ENCODE peak calls at places on chromosome 9, in ten cellular contexts. G is H54, W is uterus, F is esophagus squamous epithelium, R is thyroid gland, T is GM12891, I is tibial nerve, M is H1, P is Peyer's patch, Z is HepG2. Q is an unnamed sample.

GRCh38 chr9:16442622-16443021 is 427.8 kb downstream of the BNC2 start:
- DNase-seq in P (no peak), Z (no peak), M (no peak), R (peak), I (peak), W (peak), T (no peak), F (no peak), G (no peak), Q (no peak)

GRCh38 chr9:88537743-88538055 is 2.7 kb downstream of the NXNL2 start:
- DNase-seq in M (no peak), T (no peak), P (peak), I (peak), R (peak), F (no peak), Z (no peak), W (peak), G (peak), Q (no peak)

GRCh38 chr9:18207735-18208134 is 266.2 kb upstream of the ADAMTSL1 start:
- DNase-seq in I (no peak), T (no peak), R (no peak), Z (no peak), G (no peak), M (no peak), W (no peak), P (no peak), F (no peak), Q (no peak)

GRCh38 chr9:26175264-26175663 is 497.0 kb upstream of the TUSC1 start:
- DNase-seq in P (no peak), M (no peak), T (no peak), R (no peak), I (no peak), F (no peak), W (no peak), G (no peak), Z (no peak), Q (no peak)

GRCh38 chr9:75653750-75654149 is 236.7 kb upstream of the PCSK5 start:
- DNase-seq in I (no peak), G (no peak), M (no peak), R (no peak), Z (no peak), P (no peak), W (no peak), T (no peak), F (no peak), Q (no peak)

GRCh38 chr9:121599186-121599871 is 52.1 kb upstream of the DAB2IP start:
- DNase-seq in F (no peak), T (peak), P (no peak), I (no peak), Z (peak), M (peak), G (no peak), R (peak), W (peak), Q (peak)

GRCh38 chr9:110116543-110116885 is 91.4 kb downstream of the C9orf152 start:
- DNase-seq in I (no peak), Z (no peak), P (no peak), T (no peak), G (no peak), F (no peak), M (no peak), W (no peak), R (no peak), Q (no peak)

GRCh38 chr9:91714874-91715615 is 235.0 kb downstream of the ROR2 start:
- DNase-seq in I (no peak), T (no peak), M (no peak), G (no peak), W (no peak), P (no peak), F (no peak), R (no peak), Z (no peak), Q (no peak)

GRCh38 chr9:112361602-112362001 is 18.3 kb upstream of the HSDL2 start:
- DNase-seq in Z (peak), R (no peak), T (no peak), M (no peak), F (no peak), P (no peak), I (peak), W (no peak), G (no peak), Q (peak)

GRCh38 chr9:73079326-73079725 is 72.3 kb upstream of the ANXA1 start:
- DNase-seq in P (no peak), Z (peak), I (no peak), M (no peak), F (no peak), W (no peak), G (no peak), R (no peak), T (no peak), Q (no peak)

GRCh38 chr9:127927457-127928231 is 2.9 kb downstream of the PIP5KL1 start:
- DNase-seq in W (no peak), R (no peak), M (peak), T (no peak), I (no peak), P (peak), F (no peak), Z (no peak), G (no peak), Q (peak)

GRCh38 chr9:5073701-5074100 is 88.6 kb downstream of the JAK2 start:
- DNase-seq in T (no peak), R (no peak), G (no peak), I (no peak), M (no peak), W (no peak), Z (no peak), F (no peak), P (no peak), Q (no peak)

GRCh38 chr9:82105729-82106128 is 117.2 kb downstream of the SPATA31D1 start:
- DNase-seq in F (no peak), Z (peak), I (no peak), T (no peak), G (no peak), R (peak), W (no peak), P (no peak), M (no peak), Q (peak)

GRCh38 chr9:120531683-120532300 is 48.2 kb downstream of the CDK5RAP2 start:
- DNase-seq in Z (peak), F (no peak), G (peak), P (no peak), T (no peak), M (peak), W (no peak), I (no peak), R (peak), Q (no peak)

GRCh38 chr9:134889386-134890214 is 9.0 kb downstream of the FCN2 start:
- DNase-seq in P (no peak), W (no peak), M (no peak), G (no peak), I (no peak), F (no peak), T (no peak), R (no peak), Z (no peak), Q (no peak)

GRCh38 chr9:118170032-118170955 is 466.1 kb downstream of the TLR4 start:
- DNase-seq in I (peak), R (no peak), F (no peak), T (no peak), P (peak), Z (peak), M (peak), G (peak), W (no peak), Q (peak)

GRCh38 chr9:77987104-77987656 is 44.4 kb downstream of the GNAQ start:
- DNase-seq in Z (no peak), F (no peak), W (no peak), I (no peak), R (no peak), P (peak), T (no peak), G (no peak), M (no peak), Q (no peak)

GRCh38 chr9:87529666-87530065 is 32.0 kb downstream of the DAPK1 start:
- DNase-seq in R (peak), Z (no peak), T (no peak), F (no peak), I (no peak), W (no peak), M (no peak), G (no peak), P (no peak), Q (no peak)

GRCh38 chr9:94729199-94729598 is 2.7 kb downstream of the AOPEP start:
- DNase-seq in P (no peak), M (peak), G (no peak), W (no peak), F (no peak), Z (no peak), R (no peak), I (no peak), T (no peak), Q (no peak)

GRCh38 chr9:94721754-94722153 is 4.7 kb upstream of the AOPEP start:
- DNase-seq in Z (no peak), T (no peak), F (no peak), R (no peak), M (no peak), G (no peak), I (no peak), P (no peak), W (no peak), Q (no peak)

GRCh38 chr9:94728719-94729118 is 2.2 kb downstream of the AOPEP start:
- DNase-seq in G (no peak), F (no peak), R (no peak), P (no peak), I (no peak), W (no peak), Z (no peak), T (no peak), M (peak), Q (no peak)

GRCh38 chr9:94725293-94725692 is 1.2 kb upstream of the AOPEP start:
- DNase-seq in P (no peak), T (no peak), W (no peak), F (no peak), I (no peak), G (no peak), R (no peak), M (no peak), Z (no peak), Q (no peak)

DNA sequence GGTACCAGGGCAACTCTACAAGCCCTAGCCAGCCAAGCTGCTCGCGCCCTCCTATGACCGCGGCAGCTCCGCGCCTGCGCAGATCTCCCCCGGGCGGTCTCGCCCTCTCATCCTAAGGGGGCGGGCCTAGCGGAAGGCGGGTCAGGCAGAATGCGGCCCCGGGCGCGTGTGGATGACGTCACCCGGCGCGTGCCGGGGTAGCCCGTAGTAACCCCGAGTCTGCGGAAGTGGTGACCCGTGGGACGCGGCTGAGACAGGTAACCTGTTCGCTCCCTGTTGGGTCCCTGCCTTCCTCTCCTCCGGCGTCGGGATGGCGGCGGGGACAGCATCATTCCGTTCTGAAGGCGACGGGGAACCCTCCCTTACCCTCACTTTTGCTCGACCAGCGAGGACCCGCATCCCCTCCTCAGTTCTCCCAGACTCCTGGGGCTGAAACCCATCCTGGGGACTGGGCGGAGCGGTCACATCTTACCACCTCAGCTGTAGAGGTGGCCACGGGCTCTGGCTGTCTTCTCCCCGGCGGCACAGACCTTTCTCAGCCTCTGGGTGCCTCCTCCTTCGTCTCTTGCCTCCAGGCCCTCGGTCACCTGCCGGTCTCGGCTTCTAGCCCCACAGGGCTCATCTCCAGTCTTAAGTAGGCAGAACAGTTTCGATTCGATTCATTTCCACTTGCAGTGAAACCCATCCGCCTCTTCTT is at the start of gene AOPEP:
- DNase-seq in R (peak), G (peak), M (peak), F (peak), I (peak), W (peak), Z (peak), P (peak), T (peak), Q (peak)
- TF ChIP-seq POLR2A in R (no peak), G (peak), M (peak), F (no peak), I (peak), W (peak), Z (peak), P (peak), T (peak), Q (peak)

GRCh38 chr9:35073276-35073607 is 817 bp upstream of the VCP start:
- DNase-seq in W (no peak), G (no peak), I (no peak), Z (no peak), F (no peak), M (no peak), T (no peak), R (no peak), P (no peak), Q (no peak)

GRCh38 chr9:35070823-35071813 is 1.3 kb downstream of the VCP start:
- DNase-seq in I (no peak), P (no peak), T (no peak), F (no peak), G (peak), M (no peak), R (peak), Z (no peak), W (no peak), Q (no peak)

GRCh38 chr9:35072461-35073275 is at the start of gene VCP:
- DNase-seq in M (peak), R (peak), T (peak), I (peak), G (peak), P (peak), W (peak), Z (peak), F (peak), Q (peak)

GRCh38 chr9:35074141-35074540 is 1.7 kb upstream of the VCP start:
- DNase-seq in G (no peak), W (no peak), Z (no peak), F (no peak), I (no peak), M (no peak), R (no peak), T (no peak), P (no peak), Q (no peak)

DNA sequence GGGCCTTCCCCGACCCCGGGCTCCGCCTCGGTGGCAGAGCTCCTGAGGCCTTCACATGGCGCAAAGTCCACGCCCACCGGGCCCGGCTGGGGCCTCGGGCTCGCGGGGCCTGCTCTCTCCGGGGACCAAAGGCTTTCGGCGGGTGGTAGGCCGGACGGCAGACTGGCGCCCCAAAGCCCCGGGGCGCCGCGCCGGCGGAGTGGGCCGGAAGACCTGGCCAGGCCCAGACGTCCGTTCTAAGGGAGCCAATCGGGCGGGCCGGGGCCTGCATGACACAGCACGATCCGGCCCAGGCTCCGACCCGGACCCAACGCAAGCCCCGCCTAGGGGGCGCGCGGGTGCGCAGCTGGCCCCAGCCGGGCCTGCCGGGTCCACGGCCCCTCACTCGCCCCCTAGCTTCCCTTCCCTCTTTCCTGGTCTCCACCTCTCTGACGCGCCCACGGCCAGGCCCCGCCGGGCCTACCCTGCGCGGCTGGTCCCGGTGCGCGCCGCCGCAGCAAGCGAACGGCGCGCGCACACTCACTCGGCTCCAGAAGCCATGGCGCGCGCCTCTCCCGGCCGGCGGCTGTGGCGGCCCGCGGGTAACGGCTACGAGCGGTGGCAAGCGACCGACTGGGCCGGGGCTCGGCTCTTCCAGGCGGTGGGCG is 488 bp downstream of the VCP start:
- DNase-seq in R (peak), Z (peak), W (peak), T (peak), G (peak), F (peak), P (peak), I (peak), M (peak), Q (peak)
- TF ChIP-seq POLR2A in R (peak), Z (peak), W (no peak), T (peak), G (no peak), F (no peak), P (no peak), I (peak), M (peak), Q (peak)

GRCh38 chr9:130729145-130729544 is 35.6 kb downstream of the EXOSC2 start:
- DNase-seq in P (no peak), F (no peak), I (no peak), R (no peak), Z (no peak), W (no peak), T (no peak), G (no peak), M (no peak), Q (no peak)
- TF ChIP-seq POLR2A in P (no peak), F (no peak), I (no peak), R (no peak), Z (no peak), W (no peak), T (no peak), G (no peak), M (no peak), Q (no peak)

DNA sequence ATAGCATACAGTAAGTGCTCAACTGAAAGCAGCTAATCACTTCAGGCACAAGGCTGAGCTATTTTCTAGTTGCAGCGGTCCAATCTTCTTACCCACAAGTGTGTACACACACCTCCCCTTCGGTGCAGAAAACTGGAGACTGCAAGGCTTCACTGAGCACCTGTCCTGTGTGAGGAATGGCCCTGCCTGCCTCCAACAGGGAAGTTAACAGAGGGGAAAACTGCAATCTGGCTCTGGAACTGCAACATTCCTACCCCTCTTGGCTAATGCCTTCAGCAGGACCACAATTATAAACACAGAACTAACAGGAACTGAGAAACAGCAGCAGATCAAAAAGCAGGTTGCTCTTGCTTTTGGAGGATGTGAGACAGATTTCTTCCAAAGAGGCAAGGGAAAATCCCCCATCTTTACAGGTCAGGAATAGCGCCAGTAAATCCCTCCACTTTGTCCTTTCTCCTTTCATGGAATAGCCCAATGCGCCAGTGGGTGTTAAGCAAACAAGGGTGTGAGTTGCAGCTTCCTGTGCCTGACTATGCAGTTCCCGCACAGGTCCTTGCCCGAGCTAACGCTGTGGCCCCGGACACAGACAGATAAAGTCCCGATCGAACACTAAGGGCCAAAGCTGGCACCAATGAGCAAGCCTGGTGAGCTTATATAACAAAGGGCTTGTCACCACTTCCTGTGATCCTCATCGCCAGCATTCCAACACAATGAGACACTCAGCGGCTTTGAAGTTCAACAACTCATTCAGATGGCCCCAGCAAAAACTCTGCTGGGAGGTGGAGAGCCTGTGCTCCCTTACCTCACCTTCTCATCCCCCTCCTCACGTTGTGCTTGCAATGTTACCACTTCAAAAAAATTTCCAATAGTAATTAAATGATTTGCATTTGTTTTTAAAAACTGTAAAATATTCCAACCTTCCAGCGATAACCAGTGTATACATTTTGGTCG is 21.5 kb downstream of the SHB start:
- DNase-seq in W (no peak), M (peak), F (no peak), P (peak), R (peak), I (no peak), Z (peak), G (peak), T (no peak), Q (peak)
- TF ChIP-seq POLR2A in W (no peak), M (peak), F (no peak), P (peak), R (no peak), I (no peak), Z (peak), G (peak), T (no peak), Q (no peak)

GRCh38 chr9:133370680-133371079 is 5.2 kb downstream of the SURF4 start:
- DNase-seq in M (no peak), P (peak), W (no peak), Z (no peak), T (no peak), F (no peak), G (no peak), I (no peak), R (no peak), Q (no peak)
- TF ChIP-seq POLR2A in M (no peak), P (no peak), W (no peak), Z (no peak), T (no peak), F (no peak), G (no peak), I (no peak), R (no peak), Q (no peak)

GRCh38 chr9:14899042-14899814 is 11.0 kb downstream of the FREM1 start:
- DNase-seq in I (no peak), M (no peak), R (no peak), T (no peak), W (no peak), Z (no peak), G (no peak), P (no peak), F (no peak), Q (no peak)
- TF ChIP-seq POLR2A in I (no peak), M (no peak), R (no peak), T (no peak), W (no peak), Z (no peak), G (no peak), P (no peak), F (no peak), Q (no peak)

GRCh38 chr9:14323969-14324366 is 10.0 kb upstream of the NFIB start:
- DNase-seq in M (no peak), I (no peak), R (no peak), T (no peak), Z (no peak), W (no peak), G (no peak), P (no peak), F (no peak), Q (no peak)

GRCh38 chr9:14322211-14323082 is 8.5 kb upstream of the NFIB start:
- DNase-seq in Z (peak), I (peak), P (peak), F (peak), M (peak), W (peak), R (peak), G (peak), T (peak), Q (peak)

GRCh38 chr9:14323083-14323968 is 9.4 kb upstream of the NFIB start:
- DNase-seq in W (no peak), I (no peak), P (no peak), T (no peak), G (no peak), M (no peak), F (no peak), Z (no peak), R (no peak), Q (no peak)

GRCh38 chr9:14320272-14321245 is 6.6 kb upstream of the NFIB start:
- DNase-seq in P (peak), R (peak), G (no peak), M (no peak), Z (no peak), F (no peak), I (no peak), T (no peak), W (no peak), Q (no peak)

GRCh38 chr9:14321517-14322125 is 7.7 kb upstream of the NFIB start:
- DNase-seq in I (no peak), P (no peak), R (no peak), F (no peak), M (no peak), G (no peak), Z (no peak), W (no peak), T (no peak), Q (no peak)
- TF ChIP-seq POLR2A in I (no peak), P (no peak), R (no peak), F (no peak), M (no peak), G (no peak), Z (no peak), W (no peak), T (no peak), Q (no peak)

Q was measured in prostate gland.